ENCODE peak calls at places on chromosomes 13 and 19, in ten cellular contexts. One of them, this sample, is unnamed.

GRCh38 chr13:80117515-80117914 is 223.4 kb downstream of the SPRY2 start:
- DNase-seq in lower lobe of right lung: no peak
- DNase-seq in stimulated activated CD8-positive, alpha-beta memory T cell treated with anti-CD3 and anti-CD28 coated beads, Interleukin-4, amount 100 ng/mL, for 1 hour: no peak
- DNase-seq in Caco-2: no peak
- DNase-seq in fibroblast of the conjunctiva: no peak
- DNase-seq in pancreas: no peak
- DNase-seq in skeletal muscle cell: no peak
- DNase-seq in osteocyte: no peak
- DNase-seq in heart left ventricle: no peak
- DNase-seq in stimulated activated CD4-positive, alpha-beta T cell treated with anti-CD3 and anti-CD28 coated beads, Interleukin-4, amount 100 ng/mL, for 1 hour: no peak
- DNase-seq in this sample: no peak

GRCh38 chr13:42819712-42820111 is 38.3 kb downstream of the FAM216B start:
- DNase-seq in lower lobe of right lung: no peak
- DNase-seq in stimulated activated CD8-positive, alpha-beta memory T cell treated with anti-CD3 and anti-CD28 coated beads, Interleukin-4, amount 100 ng/mL, for 1 hour: no peak
- DNase-seq in Caco-2: no peak
- DNase-seq in fibroblast of the conjunctiva: no peak
- DNase-seq in pancreas: no peak
- DNase-seq in skeletal muscle cell: no peak
- DNase-seq in osteocyte: no peak
- DNase-seq in heart left ventricle: no peak
- DNase-seq in stimulated activated CD4-positive, alpha-beta T cell treated with anti-CD3 and anti-CD28 coated beads, Interleukin-4, amount 100 ng/mL, for 1 hour: no peak
- DNase-seq in this sample: no peak

GRCh38 chr13:112973577-112973951 is 4.5 kb downstream of the MCF2L start:
- DNase-seq in lower lobe of right lung: peak
- DNase-seq in stimulated activated CD8-positive, alpha-beta memory T cell treated with anti-CD3 and anti-CD28 coated beads, Interleukin-4, amount 100 ng/mL, for 1 hour: no peak
- DNase-seq in Caco-2: no peak
- DNase-seq in fibroblast of the conjunctiva: no peak
- DNase-seq in pancreas: peak
- DNase-seq in skeletal muscle cell: no peak
- DNase-seq in osteocyte: no peak
- DNase-seq in heart left ventricle: peak
- DNase-seq in stimulated activated CD4-positive, alpha-beta T cell treated with anti-CD3 and anti-CD28 coated beads, Interleukin-4, amount 100 ng/mL, for 1 hour: no peak
- DNase-seq in this sample: peak

GRCh38 chr13:76463314-76463713 is 422.9 kb downstream of the KCTD12 start:
- DNase-seq in lower lobe of right lung: no peak
- DNase-seq in stimulated activated CD8-positive, alpha-beta memory T cell treated with anti-CD3 and anti-CD28 coated beads, Interleukin-4, amount 100 ng/mL, for 1 hour: no peak
- DNase-seq in Caco-2: no peak
- DNase-seq in fibroblast of the conjunctiva: no peak
- DNase-seq in pancreas: no peak
- DNase-seq in skeletal muscle cell: no peak
- DNase-seq in osteocyte: no peak
- DNase-seq in heart left ventricle: no peak
- DNase-seq in stimulated activated CD4-positive, alpha-beta T cell treated with anti-CD3 and anti-CD28 coated beads, Interleukin-4, amount 100 ng/mL, for 1 hour: no peak
- DNase-seq in this sample: no peak

GRCh38 chr19:49851456-49852259 is 699 bp downstream of the PTOV1 start:
- DNase-seq in lower lobe of right lung: peak
- DNase-seq in stimulated activated CD8-positive, alpha-beta memory T cell treated with anti-CD3 and anti-CD28 coated beads, Interleukin-4, amount 100 ng/mL, for 1 hour: no peak
- DNase-seq in Caco-2: peak
- DNase-seq in fibroblast of the conjunctiva: no peak
- DNase-seq in pancreas: peak
- DNase-seq in skeletal muscle cell: no peak
- DNase-seq in osteocyte: no peak
- DNase-seq in heart left ventricle: no peak
- DNase-seq in stimulated activated CD4-positive, alpha-beta T cell treated with anti-CD3 and anti-CD28 coated beads, Interleukin-4, amount 100 ng/mL, for 1 hour: peak
- DNase-seq in this sample: peak

GRCh38 chr19:2381151-2381822 is 21.2 kb downstream of the TMPRSS9 start:
- DNase-seq in lower lobe of right lung: no peak
- DNase-seq in stimulated activated CD8-positive, alpha-beta memory T cell treated with anti-CD3 and anti-CD28 coated beads, Interleukin-4, amount 100 ng/mL, for 1 hour: no peak
- DNase-seq in Caco-2: no peak
- DNase-seq in fibroblast of the conjunctiva: no peak
- DNase-seq in pancreas: no peak
- DNase-seq in skeletal muscle cell: peak
- DNase-seq in osteocyte: no peak
- DNase-seq in heart left ventricle: no peak
- DNase-seq in stimulated activated CD4-positive, alpha-beta T cell treated with anti-CD3 and anti-CD28 coated beads, Interleukin-4, amount 100 ng/mL, for 1 hour: no peak
- DNase-seq in this sample: no peak

GRCh38 chr19:15640294-15640903 is at the start of gene CYP4F3:
- DNase-seq in lower lobe of right lung: peak
- DNase-seq in stimulated activated CD8-positive, alpha-beta memory T cell treated with anti-CD3 and anti-CD28 coated beads, Interleukin-4, amount 100 ng/mL, for 1 hour: no peak
- DNase-seq in Caco-2: no peak
- DNase-seq in fibroblast of the conjunctiva: no peak
- DNase-seq in pancreas: peak
- DNase-seq in skeletal muscle cell: no peak
- DNase-seq in osteocyte: peak
- DNase-seq in heart left ventricle: peak
- DNase-seq in stimulated activated CD4-positive, alpha-beta T cell treated with anti-CD3 and anti-CD28 coated beads, Interleukin-4, amount 100 ng/mL, for 1 hour: no peak
- DNase-seq in this sample: peak

GRCh38 chr19:38650180-38650775 is 2.8 kb downstream of the ACTN4 start:
- DNase-seq in lower lobe of right lung: no peak
- DNase-seq in stimulated activated CD8-positive, alpha-beta memory T cell treated with anti-CD3 and anti-CD28 coated beads, Interleukin-4, amount 100 ng/mL, for 1 hour: no peak
- DNase-seq in Caco-2: no peak
- DNase-seq in fibroblast of the conjunctiva: no peak
- DNase-seq in pancreas: peak
- DNase-seq in skeletal muscle cell: no peak
- DNase-seq in osteocyte: no peak
- DNase-seq in heart left ventricle: no peak
- DNase-seq in stimulated activated CD4-positive, alpha-beta T cell treated with anti-CD3 and anti-CD28 coated beads, Interleukin-4, amount 100 ng/mL, for 1 hour: no peak
- DNase-seq in this sample: peak

GRCh38 chr19:5642204-5642603 is 19.3 kb downstream of the SAFB start:
- DNase-seq in lower lobe of right lung: no peak
- DNase-seq in stimulated activated CD8-positive, alpha-beta memory T cell treated with anti-CD3 and anti-CD28 coated beads, Interleukin-4, amount 100 ng/mL, for 1 hour: no peak
- DNase-seq in Caco-2: no peak
- DNase-seq in fibroblast of the conjunctiva: no peak
- DNase-seq in pancreas: no peak
- DNase-seq in skeletal muscle cell: no peak
- DNase-seq in osteocyte: no peak
- DNase-seq in heart left ventricle: no peak
- DNase-seq in stimulated activated CD4-positive, alpha-beta T cell treated with anti-CD3 and anti-CD28 coated beads, Interleukin-4, amount 100 ng/mL, for 1 hour: no peak
- DNase-seq in this sample: no peak

This sample was measured in mucosa of descending colon.